ENCODE peak calls at places on chromosomes 16 and 17, in ten cellular contexts. One of them, this sample, is unnamed. For H3K27me3, the result is how much of the 10 kb centered on the place peaks cover.

GRCh38 chr16:67652578-67653130 is 7.4 kb downstream of the ACD start:
- DNase-seq in thoracic aorta: no peak
- DNase-seq in left ventricle myocardium inferior: no peak
- DNase-seq in right atrium auricular region: no peak
- DNase-seq in neural progenitor cell: peak
- DNase-seq in psoas muscle: no peak
- DNase-seq in AG04450: no peak
- DNase-seq in fibroblast of lung: no peak
- DNase-seq in esophagus muscularis mucosa: no peak
- DNase-seq in endodermal cell: peak
- DNase-seq in this sample: no peak

GRCh38 chr17:21392257-21392656 is 16.1 kb downstream of the KCNJ12 start:
- DNase-seq in AG04450: no peak
- DNase-seq in esophagus muscularis mucosa: no peak
- DNase-seq in neural progenitor cell: no peak
- DNase-seq in fibroblast of lung: no peak
- DNase-seq in endodermal cell: no peak
- DNase-seq in psoas muscle: no peak
- DNase-seq in left ventricle myocardium inferior: no peak
- DNase-seq in right atrium auricular region: no peak
- DNase-seq in thoracic aorta: no peak
- DNase-seq in this sample: no peak

GRCh38 chr16:50381679-50382440 is 13.1 kb upstream of the BRD7 start:
- DNase-seq in esophagus muscularis mucosa: no peak
- DNase-seq in neural progenitor cell: peak
- DNase-seq in fibroblast of lung: no peak
- DNase-seq in left ventricle myocardium inferior: no peak
- DNase-seq in AG04450: no peak
- DNase-seq in right atrium auricular region: no peak
- DNase-seq in endodermal cell: peak
- DNase-seq in psoas muscle: no peak
- DNase-seq in thoracic aorta: no peak
- DNase-seq in this sample: no peak

GRCh38 chr16:67800252-67801046 is 5.9 kb downstream of the RANBP10 start:
- DNase-seq in fibroblast of lung: no peak
- DNase-seq in right atrium auricular region: peak
- DNase-seq in left ventricle myocardium inferior: peak
- DNase-seq in psoas muscle: peak
- DNase-seq in endodermal cell: no peak
- DNase-seq in AG04450: no peak
- DNase-seq in thoracic aorta: no peak
- DNase-seq in esophagus muscularis mucosa: no peak
- DNase-seq in neural progenitor cell: no peak
- DNase-seq in this sample: no peak

GRCh38 chr17:4895676-4896331 is 3.5 kb upstream of the C17orf107 start:
- DNase-seq in thoracic aorta: no peak
- DNase-seq in right atrium auricular region: no peak
- DNase-seq in neural progenitor cell: peak
- DNase-seq in psoas muscle: no peak
- DNase-seq in AG04450: no peak
- DNase-seq in esophagus muscularis mucosa: no peak
- DNase-seq in fibroblast of lung: no peak
- DNase-seq in endodermal cell: peak
- DNase-seq in left ventricle myocardium inferior: no peak
- DNase-seq in this sample: no peak

GRCh38 chr16:10749680-10750035 is 6.0 kb downstream of the NUBP1 start:
- DNase-seq in AG04450: no peak
- DNase-seq in right atrium auricular region: no peak
- DNase-seq in left ventricle myocardium inferior: no peak
- DNase-seq in endodermal cell: no peak
- DNase-seq in fibroblast of lung: peak
- DNase-seq in esophagus muscularis mucosa: no peak
- DNase-seq in psoas muscle: no peak
- DNase-seq in neural progenitor cell: no peak
- DNase-seq in thoracic aorta: no peak
- DNase-seq in this sample: no peak

GRCh38 chr17:60630352-60630751 is 30.4 kb downstream of the PPM1D start:
- DNase-seq in fibroblast of lung: no peak
- DNase-seq in right atrium auricular region: no peak
- DNase-seq in endodermal cell: no peak
- DNase-seq in AG04450: no peak
- DNase-seq in thoracic aorta: no peak
- DNase-seq in esophagus muscularis mucosa: no peak
- DNase-seq in neural progenitor cell: no peak
- DNase-seq in psoas muscle: peak
- DNase-seq in left ventricle myocardium inferior: peak
- DNase-seq in this sample: no peak

GRCh38 chr17:7438050-7438614 is 1.2 kb upstream of the FGF11 start:
- DNase-seq in right atrium auricular region: peak
- DNase-seq in AG04450: no peak
- DNase-seq in neural progenitor cell: peak
- DNase-seq in fibroblast of lung: no peak
- DNase-seq in psoas muscle: peak
- DNase-seq in thoracic aorta: no peak
- DNase-seq in endodermal cell: peak
- DNase-seq in left ventricle myocardium inferior: peak
- DNase-seq in esophagus muscularis mucosa: no peak
- DNase-seq in this sample: no peak

GRCh38 chr16:4330277-4330882 is 14.5 kb downstream of the GLIS2 start:
- DNase-seq in left ventricle myocardium inferior: peak
- DNase-seq in thoracic aorta: no peak
- DNase-seq in fibroblast of lung: peak
- DNase-seq in endodermal cell: peak
- DNase-seq in esophagus muscularis mucosa: no peak
- DNase-seq in right atrium auricular region: peak
- DNase-seq in AG04450: no peak
- DNase-seq in psoas muscle: peak
- DNase-seq in neural progenitor cell: peak
- DNase-seq in this sample: no peak

GRCh38 chr17:48570325-48571023 is 7.7 kb downstream of the HOXB4 start:
- DNase-seq in left ventricle myocardium inferior: no peak
- DNase-seq in fibroblast of lung: peak
- DNase-seq in neural progenitor cell: no peak
- DNase-seq in esophagus muscularis mucosa: no peak
- DNase-seq in right atrium auricular region: no peak
- DNase-seq in AG04450: no peak
- DNase-seq in thoracic aorta: no peak
- DNase-seq in psoas muscle: no peak
- DNase-seq in endodermal cell: peak
- DNase-seq in this sample: no peak

GRCh38 chr17:48567646-48568354 is 10.3 kb downstream of the HOXB4 start:
- DNase-seq in fibroblast of lung: no peak
- DNase-seq in AG04450: no peak
- DNase-seq in esophagus muscularis mucosa: no peak
- DNase-seq in neural progenitor cell: no peak
- DNase-seq in psoas muscle: no peak
- DNase-seq in thoracic aorta: no peak
- DNase-seq in right atrium auricular region: no peak
- DNase-seq in endodermal cell: no peak
- DNase-seq in left ventricle myocardium inferior: no peak
- DNase-seq in this sample: no peak

GRCh38 chr17:48569676-48570324 is 8.3 kb downstream of the HOXB4 start:
- DNase-seq in AG04450: no peak
- DNase-seq in fibroblast of lung: peak
- DNase-seq in endodermal cell: no peak
- DNase-seq in neural progenitor cell: no peak
- DNase-seq in psoas muscle: no peak
- DNase-seq in right atrium auricular region: no peak
- DNase-seq in esophagus muscularis mucosa: no peak
- DNase-seq in left ventricle myocardium inferior: no peak
- DNase-seq in thoracic aorta: no peak
- DNase-seq in this sample: no peak

GRCh38 chr17:48567209-48567608 is 10.9 kb downstream of the HOXB4 start:
- DNase-seq in AG04450: no peak
- DNase-seq in neural progenitor cell: no peak
- DNase-seq in endodermal cell: peak
- DNase-seq in fibroblast of lung: peak
- DNase-seq in psoas muscle: no peak
- DNase-seq in esophagus muscularis mucosa: no peak
- DNase-seq in right atrium auricular region: no peak
- DNase-seq in thoracic aorta: no peak
- DNase-seq in left ventricle myocardium inferior: no peak
- DNase-seq in this sample: no peak

GRCh38 chr17:48568499-48569259 is 9.5 kb downstream of the HOXB4 start:
- DNase-seq in psoas muscle: no peak
- DNase-seq in neural progenitor cell: no peak
- DNase-seq in right atrium auricular region: no peak
- DNase-seq in AG04450: no peak
- DNase-seq in endodermal cell: no peak
- DNase-seq in esophagus muscularis mucosa: no peak
- DNase-seq in left ventricle myocardium inferior: no peak
- DNase-seq in thoracic aorta: no peak
- DNase-seq in fibroblast of lung: peak
- DNase-seq in this sample: no peak
- H3K4me3 ChIP-seq in psoas muscle: peak
- H3K4me3 ChIP-seq in neural progenitor cell: no peak
- H3K4me3 ChIP-seq in right atrium auricular region: no peak
- H3K4me3 ChIP-seq in AG04450: peak
- H3K4me3 ChIP-seq in endodermal cell: peak
- H3K4me3 ChIP-seq in esophagus muscularis mucosa: peak
- H3K4me3 ChIP-seq in left ventricle myocardium inferior: peak
- H3K4me3 ChIP-seq in thoracic aorta: peak
- H3K4me3 ChIP-seq in fibroblast of lung: peak
- H3K4me3 ChIP-seq in this sample: peak

GRCh38 chr16:62224810-62225209 is 188.6 kb upstream of the CDH8 start:
- DNase-seq in psoas muscle: no peak
- DNase-seq in fibroblast of lung: no peak
- DNase-seq in AG04450: no peak
- DNase-seq in neural progenitor cell: no peak
- DNase-seq in right atrium auricular region: no peak
- DNase-seq in esophagus muscularis mucosa: no peak
- DNase-seq in endodermal cell: peak
- DNase-seq in left ventricle myocardium inferior: no peak
- DNase-seq in thoracic aorta: no peak
- DNase-seq in this sample: no peak

GRCh38 chr16:62225675-62226074 is 189.4 kb upstream of the CDH8 start:
- DNase-seq in esophagus muscularis mucosa: no peak
- DNase-seq in AG04450: no peak
- DNase-seq in thoracic aorta: no peak
- DNase-seq in left ventricle myocardium inferior: peak
- DNase-seq in psoas muscle: peak
- DNase-seq in right atrium auricular region: peak
- DNase-seq in endodermal cell: peak
- DNase-seq in neural progenitor cell: peak
- DNase-seq in fibroblast of lung: peak
- DNase-seq in this sample: peak
- TF ChIP-seq CTCF in esophagus muscularis mucosa: peak
- TF ChIP-seq CTCF in AG04450: no peak
- TF ChIP-seq CTCF in thoracic aorta: no peak
- TF ChIP-seq CTCF in left ventricle myocardium inferior: peak
- TF ChIP-seq CTCF in psoas muscle: no peak
- TF ChIP-seq CTCF in right atrium auricular region: no peak
- TF ChIP-seq CTCF in endodermal cell: peak
- TF ChIP-seq CTCF in neural progenitor cell: peak
- TF ChIP-seq CTCF in fibroblast of lung: no peak
- TF ChIP-seq CTCF in this sample: peak

DNA sequence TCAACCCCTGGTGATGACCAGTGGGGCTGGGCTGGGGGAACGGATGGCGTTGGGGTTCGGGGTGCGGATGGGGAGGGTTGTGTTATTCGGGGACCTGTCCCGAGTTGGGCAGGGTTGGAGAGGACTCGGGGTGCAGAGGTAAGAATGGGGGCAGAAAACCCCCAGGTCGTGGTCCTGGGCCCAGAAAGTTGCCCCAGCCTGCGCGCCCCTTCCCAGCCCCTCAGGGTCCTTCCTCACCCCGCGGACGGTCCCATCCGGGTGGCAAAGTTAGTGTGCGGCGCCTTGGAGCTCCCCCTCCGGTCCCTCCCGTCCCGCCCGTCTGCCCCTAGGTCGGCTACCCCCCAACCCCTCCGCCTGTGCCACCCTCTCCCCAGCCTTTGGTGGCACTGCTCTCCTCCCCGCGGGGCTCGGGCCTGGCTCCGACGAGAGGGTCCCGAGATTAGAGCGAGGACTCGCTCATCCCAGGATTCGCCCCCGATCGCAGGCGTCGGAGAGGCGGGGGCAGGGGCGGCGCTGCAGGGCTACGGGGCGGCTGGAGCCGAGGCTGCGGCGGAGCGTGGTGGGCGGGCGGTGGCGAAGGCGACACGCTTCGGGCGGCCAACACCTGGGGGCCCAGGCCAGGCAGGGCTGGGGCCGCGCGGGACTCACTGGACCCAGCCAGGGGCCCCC is 1.1 kb downstream of the MGAT5B start:
- DNase-seq in psoas muscle: no peak
- DNase-seq in endodermal cell: peak
- DNase-seq in right atrium auricular region: no peak
- DNase-seq in esophagus muscularis mucosa: no peak
- DNase-seq in left ventricle myocardium inferior: no peak
- DNase-seq in neural progenitor cell: peak
- DNase-seq in thoracic aorta: no peak
- DNase-seq in fibroblast of lung: no peak
- DNase-seq in AG04450: no peak
- DNase-seq in this sample: no peak
- H3K27me3 ChIP-seq in psoas muscle: under half
- H3K27me3 ChIP-seq in endodermal cell: under half
- H3K27me3 ChIP-seq in right atrium auricular region: under half
- H3K27me3 ChIP-seq in esophagus muscularis mucosa: under half
- H3K27me3 ChIP-seq in left ventricle myocardium inferior: half or more
- H3K27me3 ChIP-seq in neural progenitor cell: under half
- H3K27me3 ChIP-seq in thoracic aorta: under half
- H3K27me3 ChIP-seq in fibroblast of lung: under half
- H3K27me3 ChIP-seq in AG04450: under half
- H3K27me3 ChIP-seq in this sample: under half

GRCh38 chr16:13959626-13960025 is 39.7 kb downstream of the ERCC4 start:
- DNase-seq in AG04450: no peak
- DNase-seq in left ventricle myocardium inferior: no peak
- DNase-seq in endodermal cell: no peak
- DNase-seq in thoracic aorta: no peak
- DNase-seq in right atrium auricular region: no peak
- DNase-seq in psoas muscle: no peak
- DNase-seq in esophagus muscularis mucosa: no peak
- DNase-seq in fibroblast of lung: no peak
- DNase-seq in neural progenitor cell: no peak
- DNase-seq in this sample: no peak

GRCh38 chr16:13957197-13958078 is 37.5 kb downstream of the ERCC4 start:
- DNase-seq in AG04450: peak
- DNase-seq in thoracic aorta: no peak
- DNase-seq in left ventricle myocardium inferior: peak
- DNase-seq in right atrium auricular region: peak
- DNase-seq in neural progenitor cell: peak
- DNase-seq in endodermal cell: peak
- DNase-seq in esophagus muscularis mucosa: no peak
- DNase-seq in psoas muscle: peak
- DNase-seq in fibroblast of lung: peak
- DNase-seq in this sample: peak

GRCh38 chr16:13958438-13958837 is 38.5 kb downstream of the ERCC4 start:
- DNase-seq in fibroblast of lung: no peak
- DNase-seq in endodermal cell: no peak
- DNase-seq in neural progenitor cell: no peak
- DNase-seq in right atrium auricular region: no peak
- DNase-seq in psoas muscle: no peak
- DNase-seq in left ventricle myocardium inferior: no peak
- DNase-seq in thoracic aorta: no peak
- DNase-seq in esophagus muscularis mucosa: no peak
- DNase-seq in AG04450: no peak
- DNase-seq in this sample: no peak

GRCh38 chr16:13953501-13953900 is 33.5 kb downstream of the ERCC4 start:
- DNase-seq in endodermal cell: no peak
- DNase-seq in right atrium auricular region: no peak
- DNase-seq in psoas muscle: no peak
- DNase-seq in AG04450: no peak
- DNase-seq in esophagus muscularis mucosa: no peak
- DNase-seq in neural progenitor cell: no peak
- DNase-seq in left ventricle myocardium inferior: no peak
- DNase-seq in thoracic aorta: no peak
- DNase-seq in fibroblast of lung: no peak
- DNase-seq in this sample: no peak

GRCh38 chr16:13956635-13957196 is 36.8 kb downstream of the ERCC4 start:
- DNase-seq in esophagus muscularis mucosa: no peak
- DNase-seq in fibroblast of lung: no peak
- DNase-seq in right atrium auricular region: no peak
- DNase-seq in psoas muscle: no peak
- DNase-seq in neural progenitor cell: no peak
- DNase-seq in endodermal cell: no peak
- DNase-seq in AG04450: no peak
- DNase-seq in thoracic aorta: no peak
- DNase-seq in left ventricle myocardium inferior: no peak
- DNase-seq in this sample: no peak
- H3K4me3 ChIP-seq in esophagus muscularis mucosa: peak
- H3K4me3 ChIP-seq in fibroblast of lung: peak
- H3K4me3 ChIP-seq in right atrium auricular region: peak
- H3K4me3 ChIP-seq in psoas muscle: peak
- H3K4me3 ChIP-seq in neural progenitor cell: no peak
- H3K4me3 ChIP-seq in endodermal cell: no peak
- H3K4me3 ChIP-seq in AG04450: peak
- H3K4me3 ChIP-seq in thoracic aorta: peak
- H3K4me3 ChIP-seq in left ventricle myocardium inferior: peak
- H3K4me3 ChIP-seq in this sample: no peak

This sample was measured in kidney epithelial cell.